ENCODE peak calls at places on chromosome 6, in eight cellular contexts. X, E, C, R, A, W, U and S are unnamed samples.
A peak's percentile ranks its signal among the peaks of the same experiment; 100 is the strongest.

GRCh38 chr6:5906842-5907241 is 99.9 kb downstream of the NRN1 start:
- DNase-seq in X (no peak), E (no peak), C (no peak), R (no peak), A (no peak), W (no peak), U (no peak), S (no peak)

GRCh38 chr6:35149891-35150566 is 8.9 kb upstream of the TCP11 start:
- DNase-seq in X (no peak), E (no peak), C (no peak), R (no peak), A (no peak), W (no peak), U (no peak), S (no peak)

GRCh38 chr6:37630281-37630799 is 67.3 kb downstream of the MDGA1 start:
- DNase-seq in X (peak; percentile 80), E (peak; percentile 100), C (peak; percentile 94), R (peak; percentile 55), A (no peak), W (peak; percentile 96), U (peak; percentile 52), S (peak; percentile 85)

GRCh38 chr6:7561153-7561964 is 19.9 kb downstream of the DSP start:
- DNase-seq in X (peak; percentile 92), E (no peak), C (no peak), R (no peak), A (no peak), W (no peak), U (no peak), S (no peak)

GRCh38 chr6:2976060-2976459 is 4.7 kb upstream of the SERPINB6 start:
- DNase-seq in X (no peak), E (no peak), C (no peak), R (no peak), A (no peak), W (no peak), U (no peak), S (no peak)

GRCh38 chr6:108105584-108105983 is 31.0 kb upstream of the OSTM1 start:
- DNase-seq in X (no peak), E (peak; percentile 47), C (no peak), R (no peak), A (no peak), W (peak; percentile 34), U (no peak), S (no peak)

GRCh38 chr6:57423468-57423867 is 106.0 kb downstream of the PRIM2 start:
- DNase-seq in X (no peak), E (no peak), C (no peak), R (no peak), A (no peak), W (peak; percentile 6), U (no peak), S (no peak)

GRCh38 chr6:151536280-151536534 is 42.4 kb downstream of the CCDC170 start:
- DNase-seq in X (no peak), E (no peak), C (no peak), R (no peak), A (no peak), W (no peak), U (no peak), S (no peak)

GRCh38 chr6:12572884-12573824 is 143.4 kb upstream of the PHACTR1 start:
- DNase-seq in X (peak; percentile 36), E (peak; percentile 92), C (peak; percentile 36), R (no peak), A (no peak), W (peak; percentile 86), U (peak; percentile 44), S (peak; percentile 36)

GRCh38 chr6:101195581-101195980 is 197.9 kb upstream of the GRIK2 start:
- DNase-seq in X (no peak), E (peak; percentile 24), C (no peak), R (no peak), A (no peak), W (peak; percentile 71), U (no peak), S (no peak)

GRCh38 chr6:28648878-28649375 is 123.2 kb downstream of the GPX5 start:
- DNase-seq in X (no peak), E (no peak), C (no peak), R (peak; percentile 81), A (no peak), W (no peak), U (peak; percentile 24), S (no peak)

GRCh38 chr6:24402697-24403500 is at the start of gene MRS2:
- DNase-seq in X (peak; percentile 92), E (peak; percentile 60), C (peak; percentile 77), R (peak; percentile 78), A (peak; percentile 92), W (peak; percentile 83), U (peak; percentile 63), S (peak; percentile 88)

GRCh38 chr6:9252784-9253183 is 817.4 kb upstream of the SLC35B3 start:
- DNase-seq in X (no peak), E (no peak), C (no peak), R (no peak), A (no peak), W (no peak), U (no peak), S (no peak)

GRCh38 chr6:24492475-24492874 is 2.3 kb upstream of the ALDH5A1 start:
- DNase-seq in X (no peak), E (peak; percentile 13), C (no peak), R (no peak), A (peak; percentile 62), W (peak; percentile 45), U (no peak), S (no peak)

GRCh38 chr6:81859884-81860283 is 107.4 kb upstream of the TENT5A start:
- DNase-seq in X (no peak), E (peak; percentile 31), C (no peak), R (peak; percentile 30), A (no peak), W (peak; percentile 26), U (no peak), S (peak; percentile 22)

GRCh38 chr6:37659561-37659960 is 38.1 kb downstream of the MDGA1 start:
- DNase-seq in X (no peak), E (no peak), C (no peak), R (no peak), A (no peak), W (no peak), U (no peak), S (no peak)

GRCh38 chr6:138601128-138601527 is 101.8 kb upstream of the NHSL1 start:
- DNase-seq in X (no peak), E (no peak), C (no peak), R (no peak), A (no peak), W (peak; percentile 79), U (no peak), S (no peak)

GRCh38 chr6:35049346-35049745 is 91.8 kb downstream of the TCP11 start:
- DNase-seq in X (no peak), E (no peak), C (no peak), R (no peak), A (no peak), W (no peak), U (no peak), S (no peak)

GRCh38 chr6:157586476-157587126 is 205.6 kb downstream of the ZDHHC14 start:
- DNase-seq in X (no peak), E (no peak), C (no peak), R (no peak), A (no peak), W (no peak), U (no peak), S (no peak)

GRCh38 chr6:37612475-37612874 is 85.2 kb downstream of the MDGA1 start:
- DNase-seq in X (no peak), E (peak; percentile 26), C (peak; percentile 50), R (no peak), A (no peak), W (peak; percentile 37), U (no peak), S (no peak)

GRCh38 chr6:3379482-3380060 is 77.3 kb downstream of the SLC22A23 start:
- DNase-seq in X (no peak), E (peak; percentile 32), C (no peak), R (no peak), A (no peak), W (peak; percentile 93), U (no peak), S (no peak)

GRCh38 chr6:167647333-167647732 is 179.4 kb upstream of the AFDN start:
- DNase-seq in X (no peak), E (peak; percentile 41), C (no peak), R (no peak), A (no peak), W (no peak), U (no peak), S (no peak)

GRCh38 chr6:34148864-34149810 is 3.2 kb upstream of the GRM4 start:
- DNase-seq in X (no peak), E (no peak), C (no peak), R (no peak), A (peak; percentile 60), W (no peak), U (no peak), S (no peak)

GRCh38 chr6:133871131-133871530 is 17.8 kb upstream of the TCF21 start:
- DNase-seq in X (no peak), E (no peak), C (no peak), R (no peak), A (no peak), W (no peak), U (no peak), S (no peak)

GRCh38 chr6:38799529-38800184 is 84.5 kb downstream of the DNAH8 start:
- DNase-seq in X (no peak), E (no peak), C (no peak), R (no peak), A (no peak), W (no peak), U (no peak), S (no peak)

GRCh38 chr6:163226181-163226835 is 188.2 kb upstream of the QKI start:
- DNase-seq in X (no peak), E (peak; percentile 46), C (no peak), R (no peak), A (no peak), W (peak; percentile 26), U (no peak), S (no peak)

GRCh38 chr6:113936093-113936934 is 34.6 kb downstream of the HDAC2 start:
- DNase-seq in X (peak; percentile 37), E (peak; percentile 39), C (no peak), R (peak; percentile 85), A (peak; percentile 59), W (peak; percentile 80), U (peak; percentile 15), S (no peak)

GRCh38 chr6:117992856-117993255 is 85.8 kb downstream of the SLC35F1 start:
- DNase-seq in X (no peak), E (peak; percentile 12), C (no peak), R (no peak), A (no peak), W (no peak), U (no peak), S (no peak)

GRCh38 chr6:165013701-165014100 is 295.7 kb downstream of the C6orf118 start:
- DNase-seq in X (no peak), E (peak; percentile 46), C (no peak), R (no peak), A (no peak), W (no peak), U (no peak), S (no peak)

GRCh38 chr6:14055541-14055940 is 62.0 kb upstream of the CD83 start:
- DNase-seq in X (no peak), E (no peak), C (no peak), R (no peak), A (no peak), W (no peak), U (no peak), S (no peak)

GRCh38 chr6:14060971-14061370 is 56.6 kb upstream of the CD83 start:
- DNase-seq in X (no peak), E (no peak), C (no peak), R (no peak), A (no peak), W (no peak), U (no peak), S (no peak)

GRCh38 chr6:64034840-64035656 is 399.4 kb downstream of the PHF3 start:
- DNase-seq in X (peak; percentile 49), E (no peak), C (no peak), R (no peak), A (no peak), W (peak; percentile 47), U (no peak), S (no peak)

GRCh38 chr6:101083533-101084172 is 202.5 kb upstream of the ASCC3 start:
- DNase-seq in X (no peak), E (peak; percentile 71), C (peak; percentile 2), R (no peak), A (no peak), W (peak; percentile 85), U (peak; percentile 21), S (no peak)

GRCh38 chr6:131065824-131066171 is 2.8 kb upstream of the EPB41L2 start:
- DNase-seq in X (no peak), E (no peak), C (no peak), R (no peak), A (no peak), W (no peak), U (no peak), S (no peak)